ENCODE peak calls at places on chromosomes 16 and 17, in seven cellular contexts. D is DND-41, L is hepatocyte, V is HCT116, Q is H1, J is fibroblast of lung, H is K562. Y is an unnamed sample.

GRCh38 chr16:70750893-70751467 is 50.0 kb downstream of the VAC14 start:
- DNase-seq in D (no peak), Q (no peak), V (no peak), L (no peak), H (no peak), J (peak; percentile 98), Y (no peak)

GRCh38 chr16:57606847-57607501 is 21.5 kb upstream of the ADGRG1 start:
- DNase-seq in L (peak; percentile 73), D (no peak), Q (no peak), J (no peak), V (no peak), H (no peak), Y (no peak)

GRCh38 chr16:9151597-9151996 is 60.2 kb downstream of the HAPSTR1 start:
- DNase-seq in J (peak; percentile 14), L (peak; percentile 25), H (no peak), D (no peak), V (no peak), Q (no peak), Y (no peak)

GRCh38 chr17:67390646-67391480 is 13.8 kb downstream of the PITPNC1 start:
- DNase-seq in D (peak; percentile 30), J (peak; percentile 98), V (peak; percentile 89), Q (no peak), L (peak; percentile 46), H (no peak), Y (peak; percentile 99)

GRCh38 chr17:4073983-4074830 is 68.6 kb downstream of the ZZEF1 start:
- DNase-seq in H (no peak), L (no peak), D (no peak), J (no peak), Q (no peak), V (no peak), Y (no peak)

GRCh38 chr17:77391668-77392375 is 251.1 kb downstream of the SEC14L1 start:
- DNase-seq in V (no peak), D (peak; percentile 44), H (no peak), J (peak; percentile 99), L (peak; percentile 81), Q (peak; percentile 31), Y (peak; percentile 88)

GRCh38 chr17:82868715-82869131 is 28.9 kb upstream of the ZNF750 start:
- DNase-seq in J (no peak), V (no peak), Q (no peak), D (no peak), H (peak; percentile 73), L (no peak), Y (no peak)

GRCh38 chr16:10466313-10466712 is 80.5 kb downstream of the ATF7IP2 start:
- DNase-seq in D (no peak), V (no peak), J (no peak), H (no peak), L (no peak), Q (no peak), Y (no peak)

GRCh38 chr17:61253937-61254677 is 145.5 kb upstream of the TBX2 start:
- DNase-seq in H (no peak), D (no peak), V (no peak), Q (no peak), L (no peak), J (no peak), Y (no peak)

GRCh38 chr16:69408451-69408850 is 16.0 kb upstream of the CYB5B start:
- DNase-seq in L (peak; percentile 27), Q (no peak), H (no peak), V (peak; percentile 93), J (peak; percentile 23), D (no peak), Y (no peak)

GRCh38 chr17:59620518-59621259 is 994 bp downstream of the CLTC start:
- DNase-seq in L (peak; percentile 64), V (peak; percentile 16), Q (no peak), D (peak; percentile 75), H (peak; percentile 56), J (peak; percentile 33), Y (peak; percentile 51)

GRCh38 chr17:82956146-82956725 is 116.4 kb upstream of the ZNF750 start:
- DNase-seq in J (no peak), H (no peak), D (no peak), Q (no peak), V (no peak), L (no peak), Y (no peak)

GRCh38 chr17:35448214-35448898 is at the start of gene SLFN13:
- DNase-seq in V (no peak), D (peak; percentile 80), L (peak; percentile 63), J (peak; percentile 79), Q (peak; percentile 73), H (peak; percentile 51), Y (peak; percentile 68)

GRCh38 chr17:9517396-9517795 is 58.2 kb downstream of the STX8 start:
- DNase-seq in H (no peak), Q (no peak), D (no peak), L (no peak), V (no peak), J (no peak), Y (no peak)

GRCh38 chr16:1325261-1325660 is 8.2 kb upstream of the BAIAP3 start:
- DNase-seq in V (no peak), Q (no peak), H (no peak), L (no peak), J (no peak), D (no peak), Y (no peak)

GRCh38 chr17:17425591-17425990 is 51.2 kb upstream of the MED9 start:
- DNase-seq in L (no peak), H (no peak), J (no peak), Q (no peak), V (no peak), D (no peak), Y (peak; percentile 14)

GRCh38 chr16:8251727-8252126 is 338.6 kb downstream of the TMEM114 start:
- DNase-seq in H (no peak), J (no peak), L (peak; percentile 8), Q (no peak), V (no peak), D (no peak), Y (no peak)

GRCh38 chr17:63347475-63347874 is 98.6 kb downstream of the CYB561 start:
- DNase-seq in Q (no peak), J (no peak), L (no peak), H (no peak), D (no peak), V (no peak), Y (no peak)

GRCh38 chr17:63354251-63354650 is 91.9 kb downstream of the CYB561 start:
- DNase-seq in H (no peak), V (no peak), Q (no peak), L (no peak), D (no peak), J (no peak), Y (no peak)

GRCh38 chr17:63349478-63350000 is 96.6 kb downstream of the CYB561 start:
- DNase-seq in V (no peak), D (no peak), J (peak; percentile 89), H (no peak), Q (no peak), L (no peak), Y (no peak)

GRCh38 chr17:63345598-63345997 is 100.5 kb downstream of the CYB561 start:
- DNase-seq in V (no peak), L (no peak), J (no peak), D (no peak), Q (no peak), H (no peak), Y (no peak)

DNA sequence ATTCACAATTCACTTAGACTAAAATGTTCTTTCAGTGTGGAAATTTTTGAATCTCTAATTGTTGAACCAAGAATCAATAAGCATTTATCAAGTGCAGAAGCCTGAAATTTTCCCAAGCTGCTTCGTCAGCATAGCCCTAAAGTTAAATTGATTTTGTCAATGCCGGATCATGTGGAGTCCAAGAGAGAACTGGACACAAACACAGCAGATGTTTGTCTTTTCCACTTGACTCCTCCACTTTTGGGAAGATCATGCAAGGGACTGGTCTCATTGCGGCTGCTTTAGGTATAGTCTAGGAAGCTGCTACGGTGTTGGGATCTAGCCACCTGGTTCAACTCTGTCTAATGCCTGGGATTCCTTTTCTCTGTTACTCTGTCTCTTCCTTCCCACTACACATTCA is 95.7 kb downstream of the CYB561 start:
- DNase-seq in L (no peak), D (no peak), V (no peak), Q (no peak), J (no peak), H (no peak), Y (no peak)
- TF ChIP-seq EZH2 in L (no peak), D (no peak), V (no peak), Q (no peak), J (no peak), H (no peak), Y (no peak)

DNA sequence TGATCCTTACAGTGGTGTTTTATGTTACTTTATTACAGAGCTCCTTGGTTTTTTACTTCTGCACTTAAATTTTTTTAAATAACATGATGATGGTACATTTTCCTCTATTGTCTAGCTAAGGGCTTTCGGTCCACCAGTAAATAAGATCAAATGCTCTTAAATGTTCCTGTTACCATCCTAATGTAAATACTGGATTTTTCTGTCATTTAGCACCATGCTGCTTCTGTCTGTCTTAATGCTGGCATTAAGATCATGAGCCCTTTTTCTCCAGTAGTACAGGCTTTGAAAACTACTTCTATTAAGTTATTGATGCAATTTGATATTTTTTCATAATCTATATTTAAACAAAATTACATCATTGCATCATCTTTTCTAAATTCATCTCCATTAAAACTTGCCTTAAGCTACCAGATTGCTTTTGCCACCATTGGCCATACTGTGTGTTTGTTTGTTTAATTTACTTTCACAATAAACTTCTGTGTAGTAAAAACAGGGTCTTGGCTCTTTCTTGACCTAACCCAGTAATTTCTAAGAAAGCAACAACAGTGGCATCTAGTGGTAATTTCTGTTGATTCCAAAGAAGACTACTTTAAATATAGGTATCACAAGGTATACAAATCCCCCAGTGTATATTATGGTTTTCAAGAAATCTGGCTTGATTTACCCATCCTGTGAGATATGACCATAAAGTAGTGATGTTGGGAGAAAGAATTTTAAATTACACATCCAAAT is 9.0 kb upstream of the PHAF1 start:
- DNase-seq in J (peak; percentile 35), Q (no peak), L (peak; percentile 30), D (no peak), H (no peak), V (no peak), Y (peak; percentile 42)
- TF ChIP-seq CTCF in J (no peak), Q (peak; percentile 33), L (peak; percentile 50), D (peak; percentile 45), H (peak; percentile 61), V (peak; percentile 36), Y (peak; percentile 57)

GRCh38 chr17:44546711-44547606 is 10.3 kb upstream of the FZD2 start:
- DNase-seq in D (no peak), L (no peak), J (peak; percentile 67), V (no peak), Q (no peak), H (peak; percentile 65), Y (peak; percentile 64)
- H3K4me1 ChIP-seq in D (no peaks in the 10 kb centered on the region), L (peaks cover 55% of the 10 kb centered on the region), J (peaks cover 34% of the 10 kb centered on the region), V (peaks cover 40% of the 10 kb centered on the region), Q (peaks cover 37% of the 10 kb centered on the region), H (peaks cover 7% of the 10 kb centered on the region), Y (peaks cover 47% of the 10 kb centered on the region)

GRCh38 chr16:48932216-48932855 is 322.4 kb upstream of the N4BP1 start:
- DNase-seq in J (no peak), D (no peak), V (no peak), Q (no peak), H (no peak), L (no peak), Y (no peak)
- TF ChIP-seq EZH2 in J (no peak), D (no peak), V (no peak), Q (no peak), H (no peak), L (no peak), Y (no peak)

GRCh38 chr17:50507871-50508572 is at the start of gene MYCBPAP:
- DNase-seq in H (peak; percentile 30), Q (peak; percentile 43), D (peak; percentile 78), J (peak; percentile 80), L (peak; percentile 92), V (no peak), Y (peak; percentile 61)
- TF ChIP-seq CTCF in H (no peak), Q (no peak), D (no peak), J (no peak), L (peak; percentile 31), V (no peak), Y (peak; percentile 44)

Y was measured in PC-3.